ENCODE peak calls at places on chromosome 6, in eight cellular contexts. X is activated CD4-positive, alpha-beta T cell treated with anti-CD3 and anti-CD28 coated beads, Interleukin-2, amount 10 ng/mL, durations not matched to agents 7 days and 5 days; S is iPS DF 6.9; P is nephron progenitor cell; R is BE2C; M is HuH-7.5; T is activated CD8-positive, alpha-beta memory T cell treated with anti-CD3 and anti-CD28 coated beads for 48 hours; G is naive thymus-derived CD4-positive, alpha-beta T cell. F is an unnamed sample.

GRCh38 chr6:166313255-166314070 is 5.3 kb upstream of the PRR18 start:
- DNase-seq in T (no peak), G (no peak), P (peak; percentile 65), R (peak; percentile 65), S (no peak), M (peak; percentile 66), X (peak; percentile 69), F (peak; percentile 62)

GRCh38 chr6:17167327-17167979 is 65.6 kb downstream of the STMND1 start:
- DNase-seq in X (no peak), P (peak; percentile 43), T (no peak), G (no peak), S (peak; percentile 54), R (peak; percentile 52), M (peak; percentile 29), F (peak; percentile 78)

GRCh38 chr6:20879526-20879925 is 345.3 kb downstream of the CDKAL1 start:
- DNase-seq in P (no peak), G (no peak), T (no peak), S (no peak), R (no peak), M (no peak), X (no peak), F (no peak)

GRCh38 chr6:37109714-37110454 is 60.1 kb upstream of the PIM1 start:
- DNase-seq in X (no peak), M (no peak), P (no peak), G (no peak), T (no peak), R (no peak), S (no peak), F (peak; percentile 66)

GRCh38 chr6:72350256-72350875 is 271.5 kb upstream of the KCNQ5 start:
- DNase-seq in T (no peak), P (no peak), X (no peak), M (no peak), R (no peak), S (no peak), G (no peak), F (no peak)

GRCh38 chr6:36759177-36759757 is 61.6 kb downstream of the RAB44 start:
- DNase-seq in T (peak; percentile 62), R (peak; percentile 85), P (peak; percentile 90), G (peak; percentile 54), S (peak; percentile 33), X (peak; percentile 79), M (peak; percentile 87), F (peak; percentile 70)

GRCh38 chr6:166172546-166172945 is 4.9 kb upstream of the TBXT start:
- DNase-seq in P (no peak), T (no peak), R (no peak), G (no peak), X (no peak), S (no peak), M (no peak), F (no peak)

GRCh38 chr6:52724041-52724405 is 39.3 kb downstream of the GSTA2 start:
- DNase-seq in G (no peak), S (no peak), T (no peak), M (no peak), R (no peak), P (no peak), X (no peak), F (no peak)

GRCh38 chr6:47479156-47479541 is 1.6 kb downstream of the CD2AP start:
- DNase-seq in P (no peak), S (no peak), G (no peak), T (no peak), R (no peak), M (no peak), X (no peak), F (no peak)

GRCh38 chr6:161374971-161375873 is 101.4 kb upstream of the AGPAT4 start:
- DNase-seq in R (peak; percentile 70), M (no peak), X (no peak), S (no peak), P (peak; percentile 23), T (no peak), G (no peak), F (no peak)

GRCh38 chr6:107822154-107823046 is 1.7 kb downstream of the SCML4 start:
- DNase-seq in M (no peak), R (no peak), P (no peak), T (no peak), G (peak; percentile 84), X (peak; percentile 83), S (no peak), F (no peak)

GRCh38 chr6:105608711-105609374 is 206.0 kb upstream of the PREP start:
- DNase-seq in P (no peak), T (no peak), X (no peak), S (no peak), M (no peak), G (no peak), R (no peak), F (peak; percentile 26)

F was measured in SJCRH30.